ENCODE peak calls at places on chromosomes 4 and X, in eight cellular contexts. One of them, this sample, is unnamed.

GRCh38 chr4:4640692-4641091 is 98.8 kb upstream of the STX18 start:
- DNase-seq in lung: no peak
- DNase-seq in SK-N-SH: peak
- DNase-seq in GM23338: peak
- DNase-seq in tibial nerve: no peak
- DNase-seq in fibroblast of lung: no peak
- DNase-seq in esophagus squamous epithelium: no peak
- DNase-seq in suprapubic skin: no peak
- DNase-seq in this sample: no peak

GRCh38 chr4:101774807-101775206 is 15.7 kb upstream of the BANK1 start:
- DNase-seq in fibroblast of lung: no peak
- DNase-seq in GM23338: no peak
- DNase-seq in esophagus squamous epithelium: no peak
- DNase-seq in lung: no peak
- DNase-seq in SK-N-SH: no peak
- DNase-seq in tibial nerve: no peak
- DNase-seq in suprapubic skin: no peak
- DNase-seq in this sample: no peak

GRCh38 chr4:20773144-20773997 is 73.1 kb downstream of the PACRGL start:
- DNase-seq in fibroblast of lung: peak
- DNase-seq in GM23338: peak
- DNase-seq in lung: peak
- DNase-seq in suprapubic skin: no peak
- DNase-seq in esophagus squamous epithelium: no peak
- DNase-seq in tibial nerve: no peak
- DNase-seq in SK-N-SH: peak
- DNase-seq in this sample: peak

GRCh38 chrX:132365490-132365889 is 123.3 kb downstream of the MBNL3 start:
- DNase-seq in tibial nerve: no peak
- DNase-seq in lung: no peak
- DNase-seq in suprapubic skin: no peak
- DNase-seq in GM23338: no peak
- DNase-seq in esophagus squamous epithelium: no peak
- DNase-seq in fibroblast of lung: no peak
- DNase-seq in SK-N-SH: no peak
- DNase-seq in this sample: no peak

GRCh38 chr4:83118869-83119268 is 4.3 kb upstream of the PLAC8 start:
- DNase-seq in esophagus squamous epithelium: no peak
- DNase-seq in fibroblast of lung: no peak
- DNase-seq in GM23338: no peak
- DNase-seq in lung: no peak
- DNase-seq in tibial nerve: no peak
- DNase-seq in SK-N-SH: no peak
- DNase-seq in suprapubic skin: no peak
- DNase-seq in this sample: no peak

GRCh38 chr4:86778169-86778568 is 71.0 kb downstream of the SLC10A6 start:
- DNase-seq in GM23338: no peak
- DNase-seq in fibroblast of lung: no peak
- DNase-seq in SK-N-SH: no peak
- DNase-seq in suprapubic skin: no peak
- DNase-seq in tibial nerve: no peak
- DNase-seq in lung: no peak
- DNase-seq in esophagus squamous epithelium: no peak
- DNase-seq in this sample: no peak

GRCh38 chr4:82984459-82984858 is 26.2 kb downstream of the LIN54 start:
- DNase-seq in suprapubic skin: no peak
- DNase-seq in lung: no peak
- DNase-seq in esophagus squamous epithelium: no peak
- DNase-seq in tibial nerve: no peak
- DNase-seq in SK-N-SH: no peak
- DNase-seq in fibroblast of lung: peak
- DNase-seq in GM23338: peak
- DNase-seq in this sample: no peak

GRCh38 chr4:140152760-140153418 is 1.1 kb downstream of the MAML3 start:
- DNase-seq in fibroblast of lung: peak
- DNase-seq in SK-N-SH: peak
- DNase-seq in suprapubic skin: peak
- DNase-seq in GM23338: peak
- DNase-seq in esophagus squamous epithelium: no peak
- DNase-seq in lung: peak
- DNase-seq in tibial nerve: peak
- DNase-seq in this sample: peak

GRCh38 chr4:68874507-68874906 is 58.7 kb downstream of the UGT2B10 start:
- DNase-seq in SK-N-SH: no peak
- DNase-seq in tibial nerve: no peak
- DNase-seq in esophagus squamous epithelium: no peak
- DNase-seq in GM23338: no peak
- DNase-seq in fibroblast of lung: no peak
- DNase-seq in lung: no peak
- DNase-seq in suprapubic skin: no peak
- DNase-seq in this sample: no peak

GRCh38 chrX:12383196-12383595 is 244.9 kb downstream of the FRMPD4 start:
- DNase-seq in GM23338: peak
- DNase-seq in esophagus squamous epithelium: no peak
- DNase-seq in tibial nerve: no peak
- DNase-seq in fibroblast of lung: no peak
- DNase-seq in lung: no peak
- DNase-seq in SK-N-SH: peak
- DNase-seq in suprapubic skin: no peak
- DNase-seq in this sample: no peak

GRCh38 chrX:9997524-9997923 is 30.4 kb downstream of the CLDN34 start:
- DNase-seq in tibial nerve: no peak
- DNase-seq in esophagus squamous epithelium: no peak
- DNase-seq in SK-N-SH: no peak
- DNase-seq in suprapubic skin: no peak
- DNase-seq in lung: no peak
- DNase-seq in GM23338: no peak
- DNase-seq in fibroblast of lung: no peak
- DNase-seq in this sample: no peak

GRCh38 chrX:105876658-105877057 is 54.3 kb downstream of the NRK start:
- DNase-seq in suprapubic skin: no peak
- DNase-seq in SK-N-SH: no peak
- DNase-seq in esophagus squamous epithelium: no peak
- DNase-seq in lung: no peak
- DNase-seq in tibial nerve: no peak
- DNase-seq in GM23338: peak
- DNase-seq in fibroblast of lung: peak
- DNase-seq in this sample: no peak

GRCh38 chrX:34578237-34578636 is 78.8 kb downstream of the TMEM47 start:
- DNase-seq in suprapubic skin: no peak
- DNase-seq in tibial nerve: no peak
- DNase-seq in fibroblast of lung: peak
- DNase-seq in lung: no peak
- DNase-seq in esophagus squamous epithelium: no peak
- DNase-seq in GM23338: peak
- DNase-seq in SK-N-SH: peak
- DNase-seq in this sample: no peak

GRCh38 chr4:39470402-39470801 is 11.5 kb downstream of the LIAS start:
- DNase-seq in suprapubic skin: no peak
- DNase-seq in tibial nerve: no peak
- DNase-seq in lung: no peak
- DNase-seq in esophagus squamous epithelium: no peak
- DNase-seq in SK-N-SH: no peak
- DNase-seq in fibroblast of lung: no peak
- DNase-seq in GM23338: no peak
- DNase-seq in this sample: no peak

GRCh38 chr4:39464886-39465501 is 6.1 kb downstream of the LIAS start:
- DNase-seq in suprapubic skin: no peak
- DNase-seq in tibial nerve: no peak
- DNase-seq in esophagus squamous epithelium: no peak
- DNase-seq in GM23338: no peak
- DNase-seq in SK-N-SH: peak
- DNase-seq in fibroblast of lung: peak
- DNase-seq in lung: no peak
- DNase-seq in this sample: no peak

GRCh38 chr4:39469429-39470077 is 10.7 kb downstream of the LIAS start:
- DNase-seq in GM23338: peak
- DNase-seq in esophagus squamous epithelium: no peak
- DNase-seq in suprapubic skin: no peak
- DNase-seq in lung: no peak
- DNase-seq in SK-N-SH: peak
- DNase-seq in fibroblast of lung: peak
- DNase-seq in tibial nerve: no peak
- DNase-seq in this sample: peak

GRCh38 chr4:39466747-39467146 is 7.9 kb downstream of the LIAS start:
- DNase-seq in esophagus squamous epithelium: no peak
- DNase-seq in fibroblast of lung: peak
- DNase-seq in SK-N-SH: no peak
- DNase-seq in GM23338: no peak
- DNase-seq in lung: no peak
- DNase-seq in tibial nerve: no peak
- DNase-seq in suprapubic skin: no peak
- DNase-seq in this sample: no peak

DNA sequence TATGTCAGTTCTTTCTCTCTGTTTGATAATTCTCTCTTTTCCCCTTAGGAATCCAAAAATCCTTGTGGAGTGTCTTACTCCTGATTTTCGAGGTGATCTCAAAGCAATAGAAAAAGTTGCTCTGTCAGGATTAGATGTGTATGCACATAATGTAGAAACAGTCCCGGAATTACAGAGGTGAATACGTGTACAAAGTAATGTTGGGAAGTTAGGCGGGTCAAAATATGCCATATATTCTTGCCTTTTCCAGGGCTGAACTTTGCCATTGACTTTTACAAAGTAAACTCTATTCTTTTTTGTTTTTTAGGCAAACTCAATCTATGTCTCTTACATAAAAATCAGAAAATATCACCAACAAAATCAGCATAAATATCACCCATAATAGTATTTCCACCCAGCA is 8.6 kb downstream of the LIAS start:
- DNase-seq in fibroblast of lung: no peak
- DNase-seq in lung: no peak
- DNase-seq in esophagus squamous epithelium: no peak
- DNase-seq in GM23338: no peak
- DNase-seq in suprapubic skin: no peak
- DNase-seq in SK-N-SH: no peak
- DNase-seq in tibial nerve: no peak
- DNase-seq in this sample: no peak
- H3K4me3 ChIP-seq in fibroblast of lung: no peak
- H3K4me3 ChIP-seq in lung: no peak
- H3K4me3 ChIP-seq in esophagus squamous epithelium: no peak
- H3K4me3 ChIP-seq in GM23338: no peak
- H3K4me3 ChIP-seq in suprapubic skin: no peak
- H3K4me3 ChIP-seq in SK-N-SH: no peak
- H3K4me3 ChIP-seq in tibial nerve: no peak
- H3K4me3 ChIP-seq in this sample: no peak

DNA sequence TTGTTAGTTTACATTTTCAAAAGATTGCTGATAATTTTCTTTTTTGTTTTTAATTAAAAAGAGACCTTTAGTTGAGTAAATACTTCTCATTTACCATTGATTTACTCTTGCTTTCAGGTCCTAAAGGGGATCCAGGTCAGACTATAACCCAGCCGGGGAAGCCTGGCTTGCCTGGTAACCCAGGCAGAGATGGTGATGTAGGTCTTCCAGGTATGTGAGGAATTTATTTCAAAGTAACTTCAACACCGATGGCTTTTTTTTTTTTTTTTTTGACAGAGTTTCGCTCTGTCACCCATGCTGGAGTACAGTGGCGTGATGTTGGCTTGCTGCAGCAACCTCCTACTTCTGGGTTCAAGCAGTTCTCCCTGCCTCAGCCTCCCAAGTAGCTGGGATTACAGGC is 135.1 kb downstream of the IRS4 start:
- DNase-seq in tibial nerve: no peak
- DNase-seq in lung: no peak
- DNase-seq in fibroblast of lung: no peak
- DNase-seq in esophagus squamous epithelium: no peak
- DNase-seq in GM23338: peak
- DNase-seq in suprapubic skin: no peak
- DNase-seq in SK-N-SH: no peak
- DNase-seq in this sample: no peak
- H3K27ac ChIP-seq in tibial nerve: no peak
- H3K27ac ChIP-seq in lung: no peak
- H3K27ac ChIP-seq in fibroblast of lung: no peak
- H3K27ac ChIP-seq in esophagus squamous epithelium: no peak
- H3K27ac ChIP-seq in GM23338: no peak
- H3K27ac ChIP-seq in suprapubic skin: no peak
- H3K27ac ChIP-seq in SK-N-SH: no peak
- H3K27ac ChIP-seq in this sample: no peak

GRCh38 chrX:71106427-71106826 is at the start of gene CXorf65:
- DNase-seq in SK-N-SH: no peak
- DNase-seq in GM23338: no peak
- DNase-seq in suprapubic skin: no peak
- DNase-seq in fibroblast of lung: no peak
- DNase-seq in tibial nerve: no peak
- DNase-seq in lung: no peak
- DNase-seq in esophagus squamous epithelium: no peak
- DNase-seq in this sample: no peak
- H3K4me3 ChIP-seq in SK-N-SH: no peak
- H3K4me3 ChIP-seq in GM23338: no peak
- H3K4me3 ChIP-seq in suprapubic skin: no peak
- H3K4me3 ChIP-seq in fibroblast of lung: no peak
- H3K4me3 ChIP-seq in tibial nerve: no peak
- H3K4me3 ChIP-seq in lung: no peak
- H3K4me3 ChIP-seq in esophagus squamous epithelium: no peak
- H3K4me3 ChIP-seq in this sample: no peak

GRCh38 chr4:61462451-61463326 is 262.6 kb downstream of the ADGRL3 start:
- DNase-seq in lung: no peak
- DNase-seq in SK-N-SH: no peak
- DNase-seq in fibroblast of lung: peak
- DNase-seq in GM23338: no peak
- DNase-seq in esophagus squamous epithelium: no peak
- DNase-seq in suprapubic skin: no peak
- DNase-seq in tibial nerve: no peak
- DNase-seq in this sample: no peak

DNA sequence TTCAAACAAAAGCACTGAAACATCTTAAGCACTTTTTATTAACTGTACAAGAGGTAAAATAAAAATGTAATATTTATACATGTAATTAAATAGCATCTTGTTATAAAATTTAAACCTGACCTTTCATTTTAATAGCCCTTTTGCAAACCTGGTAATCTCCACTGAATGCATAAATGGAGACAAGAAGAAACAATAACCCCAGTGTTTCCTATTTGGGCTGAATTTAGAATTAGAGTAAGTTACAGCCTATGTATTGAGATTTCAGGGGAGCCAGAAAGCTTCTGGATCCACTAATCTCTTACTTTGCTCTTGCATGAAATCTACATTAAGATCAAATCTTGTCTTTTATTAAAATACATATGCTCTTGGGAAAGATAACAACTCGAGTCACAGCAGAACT is 261.8 kb downstream of the ADGRL3 start:
- DNase-seq in fibroblast of lung: no peak
- DNase-seq in tibial nerve: no peak
- DNase-seq in lung: no peak
- DNase-seq in suprapubic skin: no peak
- DNase-seq in esophagus squamous epithelium: no peak
- DNase-seq in GM23338: no peak
- DNase-seq in SK-N-SH: no peak
- DNase-seq in this sample: no peak
- H3K27ac ChIP-seq in fibroblast of lung: no peak
- H3K27ac ChIP-seq in tibial nerve: no peak
- H3K27ac ChIP-seq in lung: no peak
- H3K27ac ChIP-seq in suprapubic skin: peak
- H3K27ac ChIP-seq in esophagus squamous epithelium: peak
- H3K27ac ChIP-seq in GM23338: no peak
- H3K27ac ChIP-seq in SK-N-SH: no peak
- H3K27ac ChIP-seq in this sample: no peak

DNA sequence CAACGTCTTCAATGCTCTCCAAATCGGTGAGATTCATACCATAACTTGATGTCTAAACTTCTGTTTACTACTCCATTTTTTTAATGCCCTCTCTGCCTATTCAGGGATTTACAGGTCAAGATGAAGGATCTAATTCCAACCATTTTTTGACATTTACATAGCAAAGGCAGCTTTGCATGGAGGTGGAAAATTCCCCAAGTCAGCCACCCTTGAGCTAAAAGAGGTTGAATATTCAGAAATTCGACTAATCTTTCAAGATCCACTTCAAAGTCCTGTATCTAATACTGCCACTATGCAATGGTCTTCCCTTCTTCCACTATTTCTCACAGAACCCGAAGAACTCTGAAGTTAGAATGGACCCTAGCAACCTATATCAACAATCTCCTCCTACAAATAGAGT is 21.6 kb downstream of the CFAP97 start:
- DNase-seq in fibroblast of lung: no peak
- DNase-seq in GM23338: peak
- DNase-seq in SK-N-SH: no peak
- DNase-seq in lung: no peak
- DNase-seq in esophagus squamous epithelium: no peak
- DNase-seq in tibial nerve: no peak
- DNase-seq in suprapubic skin: no peak
- DNase-seq in this sample: no peak
- H3K4me3 ChIP-seq in fibroblast of lung: no peak
- H3K4me3 ChIP-seq in GM23338: no peak
- H3K4me3 ChIP-seq in SK-N-SH: no peak
- H3K4me3 ChIP-seq in lung: no peak
- H3K4me3 ChIP-seq in esophagus squamous epithelium: no peak
- H3K4me3 ChIP-seq in tibial nerve: no peak
- H3K4me3 ChIP-seq in suprapubic skin: no peak
- H3K4me3 ChIP-seq in this sample: no peak

This sample was measured in dorsolateral prefrontal cortex.